ENCODE peak calls at places on chromosome 12, in seven cellular contexts. U, N, W, J, Q, R and T are unnamed samples.

GRCh38 chr12:25592725-25593495 is 39.8 kb upstream of the LMNTD1 start:
- DNase-seq in U (no peak), N (no peak), W (no peak), J (no peak), Q (no peak), R (no peak), T (no peak)

GRCh38 chr12:4962539-4963486 is 53.1 kb downstream of the KCNA1 start:
- DNase-seq in U (peak), N (no peak), W (no peak), J (no peak), Q (no peak), R (peak), T (no peak)

GRCh38 chr12:122406701-122407154 is 15.7 kb downstream of the CLIP1 start:
- DNase-seq in U (peak), N (no peak), W (no peak), J (no peak), Q (no peak), R (no peak), T (no peak)

GRCh38 chr12:92553389-92553788 is 149.4 kb upstream of the PLEKHG7 start:
- DNase-seq in U (no peak), N (peak), W (peak), J (no peak), Q (no peak), R (no peak), T (no peak)

GRCh38 chr12:6638305-6638704 is 2.5 kb upstream of the LPAR5 start:
- DNase-seq in U (no peak), N (no peak), W (no peak), J (no peak), Q (no peak), R (peak), T (peak)

GRCh38 chr12:53938276-53939140 is at the start of gene HOXC13:
- DNase-seq in U (peak), N (no peak), W (no peak), J (peak), Q (no peak), R (peak), T (no peak)

GRCh38 chr12:54021432-54022013 is 6.7 kb upstream of the HOXC6 start:
- DNase-seq in U (peak), N (no peak), W (no peak), J (no peak), Q (no peak), R (no peak), T (no peak)

GRCh38 chr12:88388566-88389269 is 191.6 kb downstream of the KITLG start:
- DNase-seq in U (peak), N (no peak), W (no peak), J (no peak), Q (no peak), R (peak), T (no peak)

GRCh38 chr12:9741726-9742125 is 8.8 kb upstream of the CLECL1 start:
- DNase-seq in U (no peak), N (no peak), W (no peak), J (no peak), Q (peak), R (peak), T (no peak)

GRCh38 chr12:56336361-56337167 is 2.1 kb upstream of the IL23A start:
- DNase-seq in U (no peak), N (no peak), W (no peak), J (peak), Q (no peak), R (peak), T (no peak)

GRCh38 chr12:31629756-31630732 is 29.4 kb upstream of the ETFBKMT start:
- DNase-seq in U (peak), N (no peak), W (no peak), J (no peak), Q (no peak), R (no peak), T (no peak)

GRCh38 chr12:3202734-3203446 is 125.7 kb downstream of the TSPAN9 start:
- DNase-seq in U (peak), N (no peak), W (no peak), J (no peak), Q (peak), R (peak), T (peak)

GRCh38 chr12:71439613-71440392 is at the start of gene LGR5:
- DNase-seq in U (no peak), N (no peak), W (peak), J (no peak), Q (no peak), R (peak), T (no peak)

GRCh38 chr12:47729233-47729632 is 3.9 kb upstream of the ENDOU start:
- DNase-seq in U (peak), N (no peak), W (peak), J (no peak), Q (no peak), R (no peak), T (no peak)

GRCh38 chr12:54360717-54361456 is 3.4 kb downstream of the GPR84 start:
- DNase-seq in U (peak), N (peak), W (no peak), J (peak), Q (peak), R (peak), T (no peak)

GRCh38 chr12:102634216-102634615 is 153.9 kb upstream of the IGF1 start:
- DNase-seq in U (peak), N (no peak), W (no peak), J (no peak), Q (no peak), R (no peak), T (no peak)

GRCh38 chr12:64900540-64900939 is 76.1 kb downstream of the TBC1D30 start:
- DNase-seq in U (peak), N (no peak), W (no peak), J (no peak), Q (no peak), R (no peak), T (no peak)

GRCh38 chr12:131775124-131775903 is 52.9 kb upstream of the MMP17 start:
- DNase-seq in U (peak), N (no peak), W (no peak), J (no peak), Q (no peak), R (no peak), T (no peak)

GRCh38 chr12:55712154-55712553 is 3.7 kb upstream of the BLOC1S1 start:
- DNase-seq in U (no peak), N (no peak), W (no peak), J (no peak), Q (no peak), R (no peak), T (no peak)

GRCh38 chr12:85626031-85626781 is 210.0 kb downstream of the RASSF9 start:
- DNase-seq in U (peak), N (no peak), W (no peak), J (no peak), Q (no peak), R (peak), T (no peak)

GRCh38 chr12:120830052-120830940 is 73.9 kb downstream of the SPPL3 start:
- DNase-seq in U (no peak), N (no peak), W (no peak), J (no peak), Q (no peak), R (peak), T (no peak)

GRCh38 chr12:5165296-5165970 is 121.8 kb downstream of the KCNA5 start:
- DNase-seq in U (no peak), N (no peak), W (no peak), J (no peak), Q (no peak), R (no peak), T (no peak)

GRCh38 chr12:95004610-95005009 is 1.1 kb upstream of the NDUFA12 start:
- DNase-seq in U (peak), N (no peak), W (no peak), J (no peak), Q (no peak), R (peak), T (no peak)

GRCh38 chr12:82329508-82329907 is 28.7 kb downstream of the CCDC59 start:
- DNase-seq in U (no peak), N (no peak), W (no peak), J (no peak), Q (no peak), R (no peak), T (no peak)

GRCh38 chr12:3421599-3421998 is 69.4 kb upstream of the PRMT8 start:
- DNase-seq in U (no peak), N (no peak), W (no peak), J (no peak), Q (no peak), R (no peak), T (no peak)

GRCh38 chr12:5088586-5089264 is 45.0 kb downstream of the KCNA5 start:
- DNase-seq in U (peak), N (no peak), W (no peak), J (no peak), Q (no peak), R (no peak), T (no peak)

GRCh38 chr12:121983546-121984205 is 38.0 kb upstream of the BCL7A start:
- DNase-seq in U (no peak), N (no peak), W (peak), J (no peak), Q (no peak), R (peak), T (no peak)

GRCh38 chr12:53798575-53798974 is 46.8 kb upstream of the CISTR start:
- DNase-seq in U (peak), N (no peak), W (no peak), J (peak), Q (no peak), R (no peak), T (no peak)

GRCh38 chr12:90106568-90106967 is 397.9 kb upstream of the ATP2B1 start:
- DNase-seq in U (no peak), N (no peak), W (no peak), J (no peak), Q (no peak), R (no peak), T (no peak)

GRCh38 chr12:80187660-80188090 is 88.3 kb downstream of the OTOGL start:
- DNase-seq in U (peak), N (no peak), W (no peak), J (no peak), Q (no peak), R (peak), T (no peak)

GRCh38 chr12:99131761-99132199 is 486.7 kb downstream of the APAF1 start:
- DNase-seq in U (peak), N (no peak), W (peak), J (no peak), Q (no peak), R (no peak), T (no peak)

GRCh38 chr12:125289965-125290364 is 224.7 kb downstream of the AACS start:
- DNase-seq in U (no peak), N (no peak), W (no peak), J (no peak), Q (no peak), R (no peak), T (no peak)

GRCh38 chr12:15924956-15925355 is 13.8 kb downstream of the DERA start:
- DNase-seq in U (no peak), N (no peak), W (no peak), J (no peak), Q (no peak), R (no peak), T (no peak)

GRCh38 chr12:85322715-85323114 is 42.7 kb downstream of the ALX1 start:
- DNase-seq in U (no peak), N (no peak), W (no peak), J (no peak), Q (no peak), R (no peak), T (no peak)

GRCh38 chr12:131222271-131223139 is 268.8 kb downstream of the ADGRD1 start:
- DNase-seq in U (no peak), N (no peak), W (peak), J (no peak), Q (no peak), R (peak), T (peak)